ENCODE peak calls at places on chromosomes 13 and 19, in five cellular contexts. One of them, this sample, is unnamed.
A peak's percentile ranks its signal among the peaks of the same experiment; 100 is the strongest.

GRCh38 chr19:44890366-44891015 is 563 bp upstream of the TOMM40 start:
- DNase-seq in gastrocnemius medialis: peak; percentile 100
- DNase-seq in PC-3: peak; percentile 99
- DNase-seq in heart right ventricle: peak; percentile 100
- DNase-seq in tibial nerve: no peak
- DNase-seq in this sample: no peak

GRCh38 chr19:15332311-15332996 is at the start of gene BRD4:
- DNase-seq in gastrocnemius medialis: peak; percentile 38
- DNase-seq in PC-3: peak; percentile 62
- DNase-seq in heart right ventricle: peak; percentile 80
- DNase-seq in tibial nerve: peak; percentile 51
- DNase-seq in this sample: peak; percentile 83

GRCh38 chr13:102913924-102914628 is 68.2 kb downstream of the ERCC5 start:
- DNase-seq in gastrocnemius medialis: no peak
- DNase-seq in PC-3: peak; percentile 55
- DNase-seq in heart right ventricle: no peak
- DNase-seq in tibial nerve: no peak
- DNase-seq in this sample: no peak

GRCh38 chr13:46022476-46022875 is 30.1 kb downstream of the ZC3H13 start:
- DNase-seq in gastrocnemius medialis: no peak
- DNase-seq in PC-3: no peak
- DNase-seq in heart right ventricle: no peak
- DNase-seq in tibial nerve: no peak
- DNase-seq in this sample: no peak

GRCh38 chr13:98454389-98454881 is 122.5 kb downstream of the STK24 start:
- DNase-seq in gastrocnemius medialis: no peak
- DNase-seq in PC-3: peak; percentile 34
- DNase-seq in heart right ventricle: no peak
- DNase-seq in tibial nerve: no peak
- DNase-seq in this sample: no peak

GRCh38 chr13:72763411-72763810 is 18.3 kb downstream of the DIS3 start:
- DNase-seq in gastrocnemius medialis: no peak
- DNase-seq in PC-3: no peak
- DNase-seq in heart right ventricle: no peak
- DNase-seq in tibial nerve: no peak
- DNase-seq in this sample: no peak

GRCh38 chr19:58401825-58402433 is 6.5 kb downstream of the RNF225 start:
- DNase-seq in gastrocnemius medialis: no peak
- DNase-seq in PC-3: no peak
- DNase-seq in heart right ventricle: no peak
- DNase-seq in tibial nerve: no peak
- DNase-seq in this sample: no peak

GRCh38 chr19:36939153-36939552 is 23.0 kb downstream of the ZNF568 start:
- DNase-seq in gastrocnemius medialis: no peak
- DNase-seq in PC-3: no peak
- DNase-seq in heart right ventricle: no peak
- DNase-seq in tibial nerve: no peak
- DNase-seq in this sample: no peak

GRCh38 chr19:8505680-8506401 is 3.4 kb upstream of the PRAM1 start:
- DNase-seq in gastrocnemius medialis: peak; percentile 61
- DNase-seq in PC-3: peak; percentile 87
- DNase-seq in heart right ventricle: peak; percentile 86
- DNase-seq in tibial nerve: peak; percentile 68
- DNase-seq in this sample: peak; percentile 88

GRCh38 chr19:4575978-4576933 is 16.8 kb upstream of the SEMA6B start:
- DNase-seq in gastrocnemius medialis: peak; percentile 33
- DNase-seq in PC-3: peak; percentile 68
- DNase-seq in heart right ventricle: peak; percentile 80
- DNase-seq in tibial nerve: peak; percentile 56
- DNase-seq in this sample: no peak

GRCh38 chr13:114143806-114144605 is 11.6 kb upstream of the RASA3 start:
- DNase-seq in gastrocnemius medialis: no peak
- DNase-seq in PC-3: no peak
- DNase-seq in heart right ventricle: no peak
- DNase-seq in tibial nerve: no peak
- DNase-seq in this sample: no peak

GRCh38 chr19:9032136-9032626 is 22.0 kb upstream of the MUC16 start:
- DNase-seq in gastrocnemius medialis: no peak
- DNase-seq in PC-3: peak; percentile 87
- DNase-seq in heart right ventricle: no peak
- DNase-seq in tibial nerve: no peak
- DNase-seq in this sample: no peak

GRCh38 chr13:50589139-50589538 is 254.4 kb downstream of the DLEU7 start:
- DNase-seq in gastrocnemius medialis: no peak
- DNase-seq in PC-3: peak; percentile 61
- DNase-seq in heart right ventricle: no peak
- DNase-seq in tibial nerve: no peak
- DNase-seq in this sample: no peak

GRCh38 chr13:43698743-43699142 is 88.0 kb downstream of the ENOX1 start:
- DNase-seq in gastrocnemius medialis: no peak
- DNase-seq in PC-3: no peak
- DNase-seq in heart right ventricle: no peak
- DNase-seq in tibial nerve: no peak
- DNase-seq in this sample: no peak

GRCh38 chr19:55340784-55341147 is 1.1 kb downstream of the KMT5C start:
- DNase-seq in gastrocnemius medialis: no peak
- DNase-seq in PC-3: no peak
- DNase-seq in heart right ventricle: no peak
- DNase-seq in tibial nerve: no peak
- DNase-seq in this sample: no peak

GRCh38 chr19:55342044-55342531 is 2.4 kb downstream of the KMT5C start:
- DNase-seq in gastrocnemius medialis: no peak
- DNase-seq in PC-3: no peak
- DNase-seq in heart right ventricle: no peak
- DNase-seq in tibial nerve: no peak
- DNase-seq in this sample: no peak

GRCh38 chr19:55340144-55340783 is 588 bp downstream of the KMT5C start:
- DNase-seq in gastrocnemius medialis: no peak
- DNase-seq in PC-3: no peak
- DNase-seq in heart right ventricle: no peak
- DNase-seq in tibial nerve: no peak
- DNase-seq in this sample: peak; percentile 66

GRCh38 chr19:55341191-55342043 is 1.7 kb downstream of the KMT5C start:
- DNase-seq in gastrocnemius medialis: no peak
- DNase-seq in PC-3: peak; percentile 62
- DNase-seq in heart right ventricle: peak; percentile 68
- DNase-seq in tibial nerve: peak; percentile 51
- DNase-seq in this sample: peak; percentile 88

DNA sequence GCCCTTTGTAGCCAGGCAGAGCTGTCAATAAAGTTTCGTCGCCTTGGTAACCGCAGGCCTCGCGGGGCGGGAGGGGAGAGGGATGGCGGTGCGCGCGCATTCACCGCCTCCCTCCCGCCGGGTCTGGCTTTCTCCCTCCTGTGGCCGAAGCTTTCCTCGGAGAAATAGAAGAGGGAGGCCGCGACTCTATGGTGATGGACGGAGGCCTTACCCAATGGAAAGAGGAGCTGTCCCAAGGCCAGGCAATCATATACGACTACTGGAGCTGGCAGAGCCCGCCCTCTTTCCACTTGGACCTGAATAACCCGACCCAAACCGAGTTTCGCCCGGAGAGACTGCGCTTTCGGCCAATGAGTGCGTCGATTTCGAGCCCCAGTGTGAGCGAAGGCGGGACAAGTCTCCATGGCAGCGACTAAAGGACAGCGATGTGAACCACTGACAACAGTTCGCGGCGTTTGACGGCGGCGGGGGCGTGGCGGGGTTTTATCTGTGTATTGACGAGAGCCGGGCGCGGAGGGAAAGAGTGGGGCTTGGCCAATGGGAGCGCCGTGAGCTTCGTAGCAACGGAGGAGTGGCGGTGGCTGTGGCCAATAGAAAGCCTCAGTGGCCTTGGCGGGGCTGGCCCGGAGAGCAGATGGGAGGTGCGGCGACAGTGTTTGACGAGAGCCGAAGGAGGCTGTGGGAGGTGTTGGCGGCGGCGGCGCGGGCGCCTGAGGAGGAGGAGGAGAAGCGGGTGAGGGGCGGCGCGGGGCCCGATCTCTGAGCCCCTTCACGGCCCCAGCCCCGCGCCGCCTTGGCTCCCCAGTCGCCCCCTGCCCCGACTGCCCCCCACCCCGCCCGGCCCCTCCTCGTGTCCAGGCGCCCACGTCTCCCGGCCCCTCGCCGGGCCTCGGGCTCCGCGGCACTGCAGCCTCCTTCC is at the start of gene KMT5C:
- DNase-seq in gastrocnemius medialis: peak; percentile 100
- DNase-seq in PC-3: peak; percentile 100
- DNase-seq in heart right ventricle: peak; percentile 100
- DNase-seq in tibial nerve: peak; percentile 100
- DNase-seq in this sample: peak; percentile 100
- TF ChIP-seq CTCF in gastrocnemius medialis: no peak
- TF ChIP-seq CTCF in PC-3: peak; percentile 27
- TF ChIP-seq CTCF in heart right ventricle: no peak
- TF ChIP-seq CTCF in tibial nerve: peak; percentile 13
- TF ChIP-seq CTCF in this sample: peak; percentile 37

GRCh38 chr13:32425158-32425557 is 2.8 kb downstream of the N4BP2L1 start:
- DNase-seq in gastrocnemius medialis: no peak
- DNase-seq in PC-3: no peak
- DNase-seq in heart right ventricle: no peak
- DNase-seq in tibial nerve: no peak
- DNase-seq in this sample: no peak

GRCh38 chr13:32426191-32426980 is 1.5 kb downstream of the N4BP2L1 start:
- DNase-seq in gastrocnemius medialis: no peak
- DNase-seq in PC-3: no peak
- DNase-seq in heart right ventricle: no peak
- DNase-seq in tibial nerve: no peak
- DNase-seq in this sample: no peak

GRCh38 chr13:32426981-32427851 is 714 bp downstream of the N4BP2L1 start:
- DNase-seq in gastrocnemius medialis: peak; percentile 17
- DNase-seq in PC-3: no peak
- DNase-seq in heart right ventricle: peak; percentile 34
- DNase-seq in tibial nerve: peak; percentile 20
- DNase-seq in this sample: peak; percentile 76

GRCh38 chr13:32419862-32420261 is 8.1 kb downstream of the N4BP2L1 start:
- DNase-seq in gastrocnemius medialis: no peak
- DNase-seq in PC-3: no peak
- DNase-seq in heart right ventricle: no peak
- DNase-seq in tibial nerve: no peak
- DNase-seq in this sample: no peak

GRCh38 chr13:32423592-32423991 is 4.3 kb downstream of the N4BP2L1 start:
- DNase-seq in gastrocnemius medialis: no peak
- DNase-seq in PC-3: no peak
- DNase-seq in heart right ventricle: no peak
- DNase-seq in tibial nerve: no peak
- DNase-seq in this sample: no peak
- H3K27ac ChIP-seq in gastrocnemius medialis: no peak overlapping the region
- H3K27ac ChIP-seq in PC-3: no peak overlapping the region
- H3K27ac ChIP-seq in heart right ventricle: no peak overlapping the region
- H3K27ac ChIP-seq in tibial nerve: no peak overlapping the region
- H3K27ac ChIP-seq in this sample: no peak overlapping the region

DNA sequence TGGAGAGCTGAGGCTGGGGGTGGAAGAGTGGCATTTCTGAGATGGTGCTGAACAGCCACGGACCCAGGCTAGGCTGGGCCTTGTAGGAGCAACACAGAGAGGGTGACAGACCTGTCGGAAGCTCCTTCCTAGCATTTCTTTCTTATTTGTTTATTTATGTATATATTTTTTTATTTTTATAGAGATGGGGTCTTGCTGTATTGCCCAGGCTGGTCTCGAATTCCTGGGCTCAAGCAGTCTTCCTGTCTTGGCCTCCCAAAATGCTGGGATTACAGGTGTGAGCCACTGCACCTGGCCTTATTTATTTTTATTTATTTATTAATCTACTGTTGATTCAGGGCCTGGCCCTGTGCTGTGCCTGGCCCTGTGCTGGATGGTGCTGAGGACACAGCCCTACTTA is 6.5 kb downstream of the CIC start:
- DNase-seq in gastrocnemius medialis: no peak
- DNase-seq in PC-3: no peak
- DNase-seq in heart right ventricle: no peak
- DNase-seq in tibial nerve: no peak
- DNase-seq in this sample: no peak
- TF ChIP-seq CTCF in gastrocnemius medialis: no peak
- TF ChIP-seq CTCF in PC-3: no peak
- TF ChIP-seq CTCF in heart right ventricle: no peak
- TF ChIP-seq CTCF in tibial nerve: no peak
- TF ChIP-seq CTCF in this sample: no peak

GRCh38 chr13:111115051-111115840 is at the start of gene ARHGEF7:
- DNase-seq in gastrocnemius medialis: no peak
- DNase-seq in PC-3: no peak
- DNase-seq in heart right ventricle: peak; percentile 37
- DNase-seq in tibial nerve: no peak
- DNase-seq in this sample: no peak
- H3K27ac ChIP-seq in gastrocnemius medialis: peak within 1 kb of the TSS; percentile 72
- H3K27ac ChIP-seq in PC-3: no peak within 1 kb of the TSS
- H3K27ac ChIP-seq in heart right ventricle: peak within 1 kb of the TSS; percentile 81
- H3K27ac ChIP-seq in tibial nerve: peak within 1 kb of the TSS; percentile 89
- H3K27ac ChIP-seq in this sample: peak within 1 kb of the TSS; percentile 79

GRCh38 chr13:26971990-26972888 is 199.4 kb downstream of the USP12 start:
- DNase-seq in gastrocnemius medialis: no peak
- DNase-seq in PC-3: peak; percentile 64
- DNase-seq in heart right ventricle: no peak
- DNase-seq in tibial nerve: no peak
- DNase-seq in this sample: peak; percentile 60
- TF ChIP-seq CTCF in gastrocnemius medialis: no peak
- TF ChIP-seq CTCF in PC-3: peak; percentile 75
- TF ChIP-seq CTCF in heart right ventricle: no peak
- TF ChIP-seq CTCF in tibial nerve: no peak
- TF ChIP-seq CTCF in this sample: peak; percentile 38

GRCh38 chr19:7069042-7069903 is at the start of gene ZNF557:
- DNase-seq in gastrocnemius medialis: peak; percentile 98
- DNase-seq in PC-3: peak; percentile 98
- DNase-seq in heart right ventricle: peak; percentile 99
- DNase-seq in tibial nerve: peak; percentile 94
- DNase-seq in this sample: peak; percentile 100
- H3K27ac ChIP-seq in gastrocnemius medialis: peak within 1 kb of the TSS; percentile 79
- H3K27ac ChIP-seq in PC-3: peak within 1 kb of the TSS; percentile 52
- H3K27ac ChIP-seq in heart right ventricle: peak within 1 kb of the TSS; percentile 81
- H3K27ac ChIP-seq in tibial nerve: peak within 1 kb of the TSS; percentile 92
- H3K27ac ChIP-seq in this sample: peak within 1 kb of the TSS; percentile 88

GRCh38 chr13:30857018-30857417 is 49.1 kb upstream of the MEDAG start:
- DNase-seq in gastrocnemius medialis: no peak
- DNase-seq in PC-3: no peak
- DNase-seq in heart right ventricle: no peak
- DNase-seq in tibial nerve: no peak
- DNase-seq in this sample: no peak
- TF ChIP-seq CTCF in gastrocnemius medialis: no peak
- TF ChIP-seq CTCF in PC-3: no peak
- TF ChIP-seq CTCF in heart right ventricle: no peak
- TF ChIP-seq CTCF in tibial nerve: no peak
- TF ChIP-seq CTCF in this sample: no peak

GRCh38 chr13:74036373-74036772 is 97.8 kb downstream of the KLF12 start:
- DNase-seq in gastrocnemius medialis: no peak
- DNase-seq in PC-3: peak; percentile 87
- DNase-seq in heart right ventricle: no peak
- DNase-seq in tibial nerve: no peak
- DNase-seq in this sample: no peak
- H3K27ac ChIP-seq in gastrocnemius medialis: no peak overlapping the region
- H3K27ac ChIP-seq in PC-3: peak overlapping the region; percentile 27
- H3K27ac ChIP-seq in heart right ventricle: no peak overlapping the region
- H3K27ac ChIP-seq in tibial nerve: no peak overlapping the region
- H3K27ac ChIP-seq in this sample: no peak overlapping the region

GRCh38 chr19:30335306-30335886 is 36.8 kb upstream of the ZNF536 start:
- DNase-seq in gastrocnemius medialis: no peak
- DNase-seq in PC-3: no peak
- DNase-seq in heart right ventricle: no peak
- DNase-seq in tibial nerve: no peak
- DNase-seq in this sample: no peak
- TF ChIP-seq CTCF in gastrocnemius medialis: no peak
- TF ChIP-seq CTCF in PC-3: no peak
- TF ChIP-seq CTCF in heart right ventricle: no peak
- TF ChIP-seq CTCF in tibial nerve: no peak
- TF ChIP-seq CTCF in this sample: no peak